ENCODE peak calls at places on chromosomes 5 and 9, in ten cellular contexts. U is hepatocyte, Z is fibroblast of lung, T is HFF-Myc, V is cardiac fibroblast, O is IMR-90, B is heart right ventricle, K is epithelial cell of esophagus, J is right lobe of liver, F is astrocyte of the spinal cord. D is an unnamed sample.

GRCh38 chr9:137027369-137028012 is 546 bp downstream of the ABCA2 start:
- DNase-seq in B (peak; percentile 51), O (peak; percentile 6), Z (no peak), F (no peak), K (no peak), T (no peak), U (peak; percentile 64), V (no peak), J (no peak), D (peak; percentile 81)

GRCh38 chr9:132187006-132187760 is 25.3 kb downstream of the NTNG2 start:
- DNase-seq in Z (no peak), F (no peak), T (no peak), B (no peak), U (no peak), V (peak; percentile 8), O (no peak), K (no peak), J (no peak), D (no peak)

GRCh38 chr9:31323726-31324444 is 1060.6 kb upstream of the ACO1 start:
- DNase-seq in Z (no peak), J (no peak), F (no peak), T (no peak), V (no peak), B (no peak), O (no peak), K (peak; percentile 54), U (no peak), D (no peak)

GRCh38 chr9:119959846-119960545 is 590.8 kb upstream of the BRINP1 start:
- DNase-seq in V (no peak), O (no peak), T (no peak), J (no peak), B (no peak), U (no peak), Z (no peak), K (no peak), F (peak; percentile 27), D (no peak)

GRCh38 chr5:130773813-130774212 is 391.2 kb downstream of the HINT1 start:
- DNase-seq in V (peak; percentile 2), B (no peak), Z (no peak), F (peak; percentile 3), J (no peak), U (peak; percentile 44), T (no peak), O (no peak), K (peak; percentile 94), D (no peak)

GRCh38 chr5:72586788-72587530 is 79.7 kb upstream of the ZNF366 start:
- DNase-seq in V (peak; percentile 78), T (no peak), O (peak; percentile 16), J (no peak), U (no peak), K (peak; percentile 44), Z (no peak), F (no peak), B (no peak), D (no peak)

GRCh38 chr5:138975098-138975847 is 100.1 kb upstream of the LRRTM2 start:
- DNase-seq in F (peak; percentile 84), U (peak; percentile 60), K (no peak), J (no peak), Z (peak; percentile 75), B (peak; percentile 26), O (peak; percentile 84), V (peak; percentile 90), T (no peak), D (no peak)

GRCh38 chr9:136275655-136276429 is 28.1 kb downstream of the CCDC187 start:
- DNase-seq in F (no peak), V (no peak), J (no peak), O (no peak), Z (no peak), K (no peak), B (no peak), T (no peak), U (no peak), D (no peak)

GRCh38 chr5:141186897-141187512 is at the start of gene PCDHB9:
- DNase-seq in O (peak; percentile 8), J (no peak), K (no peak), V (peak; percentile 18), B (no peak), T (no peak), Z (peak; percentile 6), U (peak; percentile 21), F (no peak), D (peak; percentile 79)

GRCh38 chr5:141196363-141196762 is 3.1 kb upstream of the PCDHB11 start:
- DNase-seq in K (no peak), O (no peak), U (no peak), Z (no peak), F (no peak), J (no peak), T (no peak), B (no peak), V (no peak), D (no peak)

GRCh38 chr5:141192110-141192725 is at the start of gene PCDHB10:
- DNase-seq in Z (peak; percentile 8), J (no peak), V (peak; percentile 36), B (no peak), U (peak; percentile 28), F (no peak), K (peak; percentile 23), O (peak; percentile 5), T (no peak), D (peak; percentile 80)
- H3K4me3 ChIP-seq in Z (no peak within 1 kb of the TSS), J (no peak within 1 kb of the TSS), V (no peak within 1 kb of the TSS), B (no peak within 1 kb of the TSS), U (no peak within 1 kb of the TSS), F (peak within 1 kb of the TSS; percentile 13), K (no peak within 1 kb of the TSS), O (peak within 1 kb of the TSS; percentile 58), T (no peak within 1 kb of the TSS), D (no peak within 1 kb of the TSS)

DNA sequence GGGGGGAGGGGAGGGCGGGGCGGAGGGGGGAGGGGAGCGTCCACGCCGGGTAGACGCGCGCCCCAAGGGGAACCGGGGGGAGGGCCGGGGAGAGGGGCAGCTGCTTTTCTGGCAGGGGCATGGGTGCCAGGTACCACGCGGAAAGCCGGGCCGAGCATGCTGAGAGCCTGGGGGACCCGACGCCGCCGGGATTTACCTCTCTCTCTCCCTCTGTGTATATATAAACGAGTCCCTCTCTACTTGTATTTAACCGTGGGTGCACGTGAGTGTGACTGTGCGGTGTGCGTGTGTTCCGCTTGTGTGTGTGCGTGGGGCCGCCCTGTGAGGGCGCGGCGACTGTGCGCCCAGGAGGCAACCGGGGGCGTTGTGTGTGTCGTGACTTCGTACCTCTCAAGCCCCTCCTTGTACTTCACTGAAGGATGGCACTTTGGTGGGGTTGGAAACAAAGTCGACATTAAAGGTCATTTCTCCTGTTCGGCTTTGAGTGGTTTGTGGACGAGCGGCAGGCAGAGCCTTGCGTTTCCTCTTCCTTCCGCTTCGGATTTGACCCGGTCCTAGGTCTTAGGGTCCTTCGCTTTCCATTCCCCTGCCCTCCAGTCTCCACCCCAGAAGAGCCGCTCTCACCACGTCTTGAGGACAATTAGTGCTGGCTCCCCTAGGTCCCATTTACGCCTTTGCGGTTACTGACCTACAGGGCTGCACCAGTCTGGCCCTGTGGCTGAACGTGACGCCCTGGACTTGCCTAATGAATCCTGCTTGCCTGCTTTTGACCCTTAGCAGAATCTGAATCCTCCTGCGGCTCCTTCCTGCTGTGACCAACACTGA is 36.2 kb upstream of the TTC1 start:
- DNase-seq in B (no peak), T (no peak), U (no peak), Z (no peak), V (no peak), F (no peak), O (no peak), J (no peak), K (no peak), D (peak; percentile 75)
- H3K4me3 ChIP-seq in B (peak overlapping the region; percentile 22), T (no peak overlapping the region), U (no peak overlapping the region), Z (no peak overlapping the region), V (no peak overlapping the region), F (no peak overlapping the region), O (no peak overlapping the region), J (no peak overlapping the region), K (no peak overlapping the region), D (peak overlapping the region; percentile 19)

DNA sequence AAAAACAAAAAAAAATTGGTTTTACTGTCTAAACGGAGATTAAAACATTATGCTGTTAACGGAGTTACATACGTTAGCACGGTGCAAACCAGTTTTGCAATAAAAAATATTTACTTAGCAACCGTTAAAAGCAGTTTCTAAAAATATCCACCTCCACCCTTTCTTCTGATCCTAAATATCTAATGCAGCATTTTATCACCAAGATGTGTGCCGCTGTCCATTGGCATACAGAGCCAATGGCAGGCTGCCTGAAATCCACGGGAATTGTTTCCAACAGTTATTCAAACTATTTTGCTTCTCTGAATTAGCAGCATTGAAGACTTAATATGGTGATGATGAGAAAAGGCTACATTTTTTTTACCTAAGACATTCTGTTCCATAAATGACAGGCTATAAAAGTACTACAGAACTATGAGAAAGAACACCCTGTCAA is 61.6 kb downstream of the CSNK1A1 start:
- DNase-seq in B (no peak), Z (peak; percentile 74), T (no peak), V (peak; percentile 61), J (no peak), K (peak; percentile 49), U (no peak), O (peak; percentile 43), F (peak; percentile 63), D (no peak)
- H3K4me3 ChIP-seq in B (no peak overlapping the region), Z (no peak overlapping the region), T (no peak overlapping the region), V (no peak overlapping the region), J (no peak overlapping the region), K (no peak overlapping the region), U (no peak overlapping the region), O (no peak overlapping the region), F (no peak overlapping the region), D (no peak overlapping the region)

GRCh38 chr9:76873821-76874220 is 32.1 kb downstream of the PRUNE2 start:
- DNase-seq in U (no peak), V (no peak), K (no peak), Z (no peak), T (no peak), J (no peak), B (no peak), O (no peak), F (no peak), D (no peak)

GRCh38 chr9:76876098-76876497 is 29.8 kb downstream of the PRUNE2 start:
- DNase-seq in O (peak; percentile 41), U (no peak), K (peak; percentile 15), B (no peak), T (no peak), Z (peak; percentile 23), J (no peak), F (peak; percentile 13), V (peak; percentile 41), D (no peak)

GRCh38 chr9:76877961-76878360 is 28.0 kb downstream of the PRUNE2 start:
- DNase-seq in U (no peak), J (no peak), B (no peak), T (no peak), V (no peak), K (no peak), F (no peak), O (no peak), Z (no peak), D (no peak)

GRCh38 chr9:76868897-76869296 is 37.0 kb downstream of the PRUNE2 start:
- DNase-seq in J (no peak), K (peak; percentile 54), U (no peak), O (no peak), T (no peak), F (peak; percentile 7), V (no peak), B (no peak), Z (no peak), D (no peak)

DNA sequence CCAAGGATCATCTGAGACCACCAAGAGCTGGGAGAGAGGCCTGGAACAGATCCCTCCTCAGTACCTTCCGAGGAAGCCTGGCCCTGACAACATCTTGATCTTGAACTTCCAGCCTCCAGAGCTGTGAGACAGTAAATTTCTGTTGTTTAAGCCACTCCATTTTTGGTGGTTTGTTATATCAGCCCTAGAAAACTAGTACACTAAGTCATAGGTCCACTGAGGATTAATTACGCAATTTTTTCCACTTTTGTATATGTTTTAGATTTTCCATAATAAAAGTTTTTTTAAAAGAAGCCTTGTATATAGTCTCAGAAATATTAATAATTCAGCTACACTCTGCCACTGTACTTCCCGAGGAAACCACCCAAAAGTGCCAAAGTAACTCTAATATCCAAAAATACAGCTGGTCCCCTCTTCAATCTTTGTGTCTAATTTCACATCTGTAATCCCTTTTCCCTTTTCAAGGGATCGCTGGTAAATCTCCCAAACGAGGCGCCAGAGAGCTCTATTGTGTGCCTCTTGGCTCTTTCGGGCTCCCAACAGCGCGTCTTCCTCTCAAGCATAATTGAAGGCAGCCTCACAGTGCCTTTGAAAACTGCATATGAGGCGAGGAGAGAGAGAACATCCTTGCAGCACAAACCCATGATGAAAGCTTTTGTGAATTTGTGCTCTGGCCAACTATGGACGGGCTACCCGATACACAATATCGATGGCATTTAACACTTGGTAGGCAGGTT is 32.7 kb downstream of the PRUNE2 start:
- DNase-seq in B (no peak), T (no peak), O (no peak), Z (peak; percentile 49), U (no peak), K (no peak), J (no peak), V (peak; percentile 66), F (peak; percentile 36), D (peak; percentile 55)
- H3K4me3 ChIP-seq in B (no peak overlapping the region), T (no peak overlapping the region), O (no peak overlapping the region), Z (no peak overlapping the region), U (no peak overlapping the region), K (no peak overlapping the region), J (no peak overlapping the region), V (no peak overlapping the region), F (no peak overlapping the region), D (no peak overlapping the region)

D was measured in H7.